ENCODE peak calls at places on chromosomes 2 and 18, in six cellular contexts. N is A549, Q is ecto neural progenitor cell, P is globus pallidus, X is T-helper 9 cell, A is aorta. O is an unnamed sample.

GRCh38 chr2:32591669-32592463 is 36.0 kb upstream of the TTC27 start:
- DNase-seq in A (no peak), X (no peak), N (no peak), P (no peak), Q (no peak), O (no peak)

GRCh38 chr2:169036717-169037450 is 5.8 kb upstream of the ABCB11 start:
- DNase-seq in P (no peak), A (no peak), X (no peak), Q (no peak), N (no peak), O (no peak)

GRCh38 chr18:11827963-11828362 is 23.2 kb upstream of the CHMP1B start:
- DNase-seq in N (no peak), P (no peak), A (no peak), Q (no peak), X (no peak), O (no peak)

GRCh38 chr18:35408843-35409261 is 31.7 kb upstream of the ZNF396 start:
- DNase-seq in Q (no peak), N (no peak), P (no peak), A (no peak), X (no peak), O (no peak)

GRCh38 chr18:23596183-23596582 is 9.9 kb upstream of the NPC1 start:
- DNase-seq in Q (no peak), N (no peak), X (no peak), P (no peak), A (no peak), O (no peak)

GRCh38 chr2:10086950-10087349 is 6.7 kb upstream of the CYS1 start:
- DNase-seq in X (no peak), P (no peak), A (no peak), Q (no peak), N (peak), O (no peak)

GRCh38 chr2:216590780-216591179 is 42.4 kb upstream of the IGFBP2 start:
- DNase-seq in P (no peak), A (no peak), X (no peak), Q (no peak), N (peak), O (no peak)

GRCh38 chr2:101012706-101013181 is 10.7 kb downstream of the RPL31 start:
- DNase-seq in A (no peak), Q (no peak), P (peak), X (peak), N (peak), O (no peak)

GRCh38 chr18:28175930-28176673 is 828 bp downstream of the CDH2 start:
- DNase-seq in A (no peak), Q (peak), N (peak), X (no peak), P (peak), O (no peak)

GRCh38 chr2:88709117-88709739 is 17.8 kb downstream of the RPIA start:
- DNase-seq in A (no peak), N (no peak), X (no peak), Q (no peak), P (no peak), O (no peak)

GRCh38 chr2:45986509-45986908 is 310.7 kb upstream of the EPAS1 start:
- DNase-seq in X (no peak), Q (peak), N (no peak), A (no peak), P (peak), O (no peak)

GRCh38 chr2:190023860-190024259 is 38.7 kb downstream of the MSTN start:
- DNase-seq in A (no peak), X (no peak), P (peak), Q (no peak), N (peak), O (no peak)

GRCh38 chr2:96325038-96325883 is at the start of gene ITPRIPL1:
- DNase-seq in Q (peak), N (no peak), X (peak), P (no peak), A (peak), O (no peak)

GRCh38 chr2:109582928-109583895 is 30.6 kb downstream of the SEPTIN10 start:
- DNase-seq in A (no peak), Q (no peak), X (no peak), N (no peak), P (no peak), O (no peak)

GRCh38 chr18:49747876-49748275 is 65.5 kb downstream of the ACAA2 start:
- DNase-seq in N (no peak), P (no peak), Q (no peak), A (no peak), X (no peak), O (no peak)

GRCh38 chr2:37196320-37197195 is at the start of gene CEBPZOS:
- DNase-seq in X (peak), Q (peak), P (peak), N (peak), A (peak), O (peak)

GRCh38 chr2:192035731-192036442 is 158.8 kb downstream of the TMEFF2 start:
- DNase-seq in Q (no peak), A (no peak), X (no peak), P (no peak), N (no peak), O (no peak)

GRCh38 chr18:27860701-27861107 is 316.2 kb downstream of the CDH2 start:
- DNase-seq in X (no peak), P (no peak), A (no peak), Q (no peak), N (no peak), O (no peak)

GRCh38 chr18:9868857-9869712 is 16.7 kb upstream of the TXNDC2 start:
- DNase-seq in A (no peak), Q (no peak), X (no peak), N (no peak), P (no peak), O (no peak)

GRCh38 chr18:48902023-48902855 is 48.5 kb downstream of the SMAD7 start:
- DNase-seq in A (peak), Q (peak), N (peak), P (peak), X (no peak), O (no peak)